ENCODE peak calls at places on chromosome 4, in six cellular contexts. T is A549, P is astrocyte, R is GM23248, M is fibroblast of lung, O is PC-9. E is an unnamed sample.
A peak's percentile ranks its signal among the peaks of the same experiment; 100 is the strongest.

GRCh38 chr4:74675673-74676279 is 118.5 kb downstream of the BTC start:
- DNase-seq in T (peak; percentile 80), P (peak; percentile 33), R (peak; percentile 83), M (peak; percentile 57), O (no peak), E (peak; percentile 70)

GRCh38 chr4:147096667-147097604 is 151.3 kb upstream of the TTC29 start:
- DNase-seq in T (peak; percentile 44), P (no peak), R (peak; percentile 70), M (peak; percentile 38), O (peak; percentile 36), E (peak; percentile 63)

GRCh38 chr4:39846135-39846534 is 131.6 kb downstream of the PDS5A start:
- DNase-seq in T (peak; percentile 18), P (peak; percentile 36), R (peak; percentile 41), M (peak; percentile 58), O (no peak), E (no peak)

GRCh38 chr4:41632481-41633073 is 94.6 kb downstream of the LIMCH1 start:
- DNase-seq in T (no peak), P (no peak), R (peak; percentile 43), M (no peak), O (no peak), E (no peak)

GRCh38 chr4:6763330-6763851 is 19.1 kb upstream of the KIAA0232 start:
- DNase-seq in T (peak; percentile 43), P (no peak), R (peak; percentile 19), M (no peak), O (peak; percentile 91), E (no peak)

GRCh38 chr4:158850371-158850770 is 81.5 kb downstream of the FNIP2 start:
- DNase-seq in T (no peak), P (no peak), R (no peak), M (no peak), O (no peak), E (no peak)

GRCh38 chr4:113849771-113850170 is 88.2 kb upstream of the CAMK2D start:
- DNase-seq in T (no peak), P (peak; percentile 39), R (peak; percentile 17), M (peak; percentile 51), O (no peak), E (peak; percentile 28)

GRCh38 chr4:7190668-7191545 is 1.4 kb upstream of the SORCS2 start:
- DNase-seq in T (no peak), P (no peak), R (no peak), M (no peak), O (no peak), E (no peak)

GRCh38 chr4:175459571-175459970 is 352.5 kb downstream of the GPM6A start:
- DNase-seq in T (no peak), P (peak; percentile 23), R (peak; percentile 13), M (peak; percentile 40), O (no peak), E (no peak)

GRCh38 chr4:173317003-173317402 is 17.2 kb downstream of the HMGB2 start:
- DNase-seq in T (peak; percentile 28), P (no peak), R (peak; percentile 29), M (no peak), O (no peak), E (no peak)

GRCh38 chr4:25481648-25482047 is 104.6 kb downstream of the ANAPC4 start:
- DNase-seq in T (no peak), P (no peak), R (no peak), M (no peak), O (no peak), E (no peak)

GRCh38 chr4:14719053-14719452 is 283.2 kb upstream of the CPEB2 start:
- DNase-seq in T (peak; percentile 34), P (peak; percentile 61), R (peak; percentile 48), M (peak; percentile 75), O (peak; percentile 77), E (no peak)

GRCh38 chr4:95889662-95890061 is 49.8 kb downstream of the PDHA2 start:
- DNase-seq in T (no peak), P (peak; percentile 3), R (no peak), M (peak; percentile 19), O (no peak), E (no peak)

GRCh38 chr4:183873389-183874185 is 31.5 kb upstream of the STOX2 start:
- DNase-seq in T (no peak), P (peak; percentile 5), R (no peak), M (peak; percentile 11), O (no peak), E (no peak)

GRCh38 chr4:122639181-122639580 is 18.3 kb upstream of the IL21 start:
- DNase-seq in T (no peak), P (no peak), R (no peak), M (no peak), O (no peak), E (no peak)

GRCh38 chr4:140071806-140072205 is 82.2 kb downstream of the MAML3 start:
- DNase-seq in T (no peak), P (peak; percentile 99), R (peak; percentile 84), M (peak; percentile 98), O (no peak), E (no peak)

GRCh38 chr4:184392748-184393334 is 81.5 kb downstream of the IRF2 start:
- DNase-seq in T (no peak), P (no peak), R (peak; percentile 13), M (no peak), O (no peak), E (no peak)

GRCh38 chr4:181147421-181147951 is 1095.7 kb upstream of the TENM3 start:
- DNase-seq in T (no peak), P (no peak), R (no peak), M (no peak), O (no peak), E (no peak)

GRCh38 chr4:2859514-2859913 is 15.9 kb downstream of the ADD1 start:
- DNase-seq in T (no peak), P (no peak), R (no peak), M (no peak), O (no peak), E (peak; percentile 45)
- H3K4me2 ChIP-seq in T (no peak overlapping the region), P (no peak overlapping the region), R (no peak overlapping the region), M (no peak overlapping the region), O (no peak overlapping the region), E (peak overlapping the region; percentile 21)

GRCh38 chr4:107834241-107834856 is 9.6 kb downstream of the SGMS2 start:
- DNase-seq in T (no peak), P (no peak), R (peak; percentile 6), M (no peak), O (peak; percentile 49), E (no peak)
- H3K4me2 ChIP-seq in T (no peak overlapping the region), P (no peak overlapping the region), R (no peak overlapping the region), M (no peak overlapping the region), O (no peak overlapping the region), E (no peak overlapping the region)

GRCh38 chr4:72567821-72568620 is 1.0 kb downstream of the ADAMTS3 start:
- DNase-seq in T (peak; percentile 44), P (peak; percentile 87), R (peak; percentile 87), M (peak; percentile 93), O (peak; percentile 40), E (peak; percentile 54)

GRCh38 chr4:72567036-72567435 is 2.0 kb downstream of the ADAMTS3 start:
- DNase-seq in T (no peak), P (no peak), R (no peak), M (no peak), O (no peak), E (peak; percentile 3)

GRCh38 chr4:72566573-72566972 is 2.4 kb downstream of the ADAMTS3 start:
- DNase-seq in T (no peak), P (no peak), R (no peak), M (no peak), O (no peak), E (no peak)

GRCh38 chr4:72564789-72565188 is 4.2 kb downstream of the ADAMTS3 start:
- DNase-seq in T (no peak), P (no peak), R (no peak), M (no peak), O (no peak), E (no peak)

DNA sequence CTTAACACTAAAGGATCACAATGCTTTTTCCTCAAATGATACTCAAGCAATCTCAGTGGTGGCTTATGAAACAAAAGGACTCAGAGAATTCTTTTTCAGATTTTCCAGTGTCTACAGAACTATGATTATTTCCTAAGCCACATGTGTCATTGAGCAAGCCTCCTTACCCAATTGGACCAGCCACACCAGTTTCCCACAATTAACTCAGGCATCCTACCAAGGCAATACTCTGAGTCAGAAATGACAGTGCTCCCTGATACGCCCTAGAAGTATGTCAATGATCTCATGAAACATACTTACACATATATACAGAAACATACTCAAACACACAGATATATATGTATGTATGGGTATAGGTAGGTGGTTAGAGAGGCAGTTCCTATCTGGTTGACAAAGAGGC is 4.8 kb downstream of the ADAMTS3 start:
- DNase-seq in T (no peak), P (peak; percentile 27), R (peak; percentile 90), M (peak; percentile 48), O (no peak), E (no peak)
- H3K4me2 ChIP-seq in T (no peak overlapping the region), P (no peak overlapping the region), R (no peak overlapping the region), M (no peak overlapping the region), O (no peak overlapping the region), E (no peak overlapping the region)

GRCh38 chr4:55793479-55793878 is 26.1 kb upstream of the EXOC1L start:
- DNase-seq in T (no peak), P (no peak), R (peak; percentile 16), M (no peak), O (no peak), E (no peak)

GRCh38 chr4:55794053-55794452 is 25.5 kb upstream of the EXOC1L start:
- DNase-seq in T (no peak), P (no peak), R (no peak), M (no peak), O (no peak), E (no peak)

GRCh38 chr4:55795342-55795741 is 24.2 kb upstream of the EXOC1L start:
- DNase-seq in T (no peak), P (no peak), R (no peak), M (no peak), O (no peak), E (no peak)

DNA sequence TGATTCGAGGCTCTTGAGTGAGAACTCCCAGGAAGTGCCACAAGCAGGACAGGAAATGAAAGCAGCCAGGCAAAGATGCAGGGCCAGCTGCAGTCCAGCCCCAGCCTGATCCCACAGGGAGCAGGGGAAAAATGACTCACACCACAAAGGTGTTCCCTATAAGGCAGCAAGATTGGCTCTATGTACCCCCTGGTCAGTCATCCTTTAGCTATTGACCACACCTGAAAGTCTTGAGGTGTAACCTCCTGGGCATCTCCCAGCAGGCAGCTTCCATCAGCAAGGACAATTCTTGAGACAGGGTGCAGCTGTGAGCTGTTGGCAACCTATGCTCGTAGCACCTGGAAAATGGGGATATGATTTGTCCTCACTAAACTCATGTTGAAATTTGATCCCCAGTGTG is 27.9 kb upstream of the EXOC1L start:
- DNase-seq in T (no peak), P (no peak), R (peak; percentile 2), M (peak; percentile 1), O (peak; percentile 59), E (no peak)
- H3K4me2 ChIP-seq in T (no peak overlapping the region), P (no peak overlapping the region), R (no peak overlapping the region), M (no peak overlapping the region), O (no peak overlapping the region), E (no peak overlapping the region)